ENCODE peak calls at places on chromosomes 13 and 19, in eight cellular contexts. B is T-helper 9 cell; S is GM23248; R is fibroblast of lung; E is activated CD4-positive, alpha-beta T cell treated with anti-CD3 and anti-CD28 coated beads, Interleukin-2, amount 50 U/mL, for 24 hours; Y is dermis microvascular lymphatic vessel endothelial cell; D is activated naive CD4-positive, alpha-beta T cell treated with anti-CD3 and anti-CD28 coated beads, Interleukin-2, amount 50 U/mL, for 72 hours; Z is activated T-helper 1 cell treated with anti-CD3 and anti-CD28 coated beads, Interleukin-12 subunit alpha, Interleukin-12 subunit beta, Interleukin-2, Interleukin-4 antibody, amounts not matched to agents 30 ng/mL and 10 ng/mL and 1 ng/mL, durations not matched to agents 14 hours and 24 hours and 36 hours. A is an unnamed sample.

GRCh38 chr13:80716610-80717081 is 375.7 kb upstream of the SPRY2 start:
- DNase-seq in B (no peak), S (no peak), R (no peak), E (no peak), Y (peak), D (no peak), Z (no peak), A (no peak)

GRCh38 chr19:3692141-3693029 is 7.9 kb downstream of the PIP5K1C start:
- DNase-seq in B (peak), S (no peak), R (no peak), E (peak), Y (peak), D (no peak), Z (no peak), A (no peak)

GRCh38 chr19:50568321-50569022 is at the start of gene LRRC4B:
- DNase-seq in B (no peak), S (no peak), R (no peak), E (no peak), Y (no peak), D (no peak), Z (no peak), A (no peak)

GRCh38 chr13:32121316-32121715 is 89.7 kb downstream of the FRY start:
- DNase-seq in B (no peak), S (peak), R (no peak), E (no peak), Y (no peak), D (no peak), Z (no peak), A (no peak)

GRCh38 chr13:83009987-83010386 is 872.3 kb downstream of the SLITRK1 start:
- DNase-seq in B (no peak), S (no peak), R (no peak), E (no peak), Y (no peak), D (no peak), Z (no peak), A (no peak)

GRCh38 chr13:112779856-112780604 is 90.2 kb downstream of the ATP11A start:
- DNase-seq in B (no peak), S (peak), R (peak), E (no peak), Y (no peak), D (peak), Z (no peak), A (peak)

GRCh38 chr19:10544242-10544752 is 593 bp downstream of the ATG4D start:
- DNase-seq in B (no peak), S (peak), R (no peak), E (no peak), Y (no peak), D (no peak), Z (no peak), A (no peak)

GRCh38 chr13:111559612-111560423 is 239.4 kb downstream of the TEX29 start:
- DNase-seq in B (no peak), S (no peak), R (no peak), E (no peak), Y (no peak), D (no peak), Z (no peak), A (no peak)

GRCh38 chr19:32651729-32652140 is 23.2 kb downstream of the ANKRD27 start:
- DNase-seq in B (no peak), S (no peak), R (peak), E (no peak), Y (no peak), D (no peak), Z (no peak), A (no peak)

GRCh38 chr19:49596954-49597702 is 6.1 kb downstream of the PRR12 start:
- DNase-seq in B (no peak), S (no peak), R (no peak), E (no peak), Y (no peak), D (no peak), Z (no peak), A (no peak)

GRCh38 chr13:44050450-44051063 is 170.9 kb downstream of the LACC1 start:
- DNase-seq in B (no peak), S (peak), R (no peak), E (no peak), Y (peak), D (no peak), Z (no peak), A (no peak)